ENCODE peak calls at places on chromosomes 16 and 17, in seven cellular contexts. P is breast epithelium, W is GM19239, Z is T47D, Q is occipital lobe, N is HCEC 1CT, T is mesothelial cell of epicardium. S is an unnamed sample.

GRCh38 chr17:56908061-56908542 is 5.7 kb downstream of the TRIM25 start:
- DNase-seq in P (no peak), W (peak; percentile 49), Z (no peak), Q (no peak), N (no peak), T (no peak), S (no peak)

GRCh38 chr17:46020023-46020735 is 21.1 kb downstream of the STH start:
- DNase-seq in P (peak; percentile 15), W (peak; percentile 63), Z (no peak), Q (no peak), N (no peak), T (no peak), S (no peak)

GRCh38 chr16:67565470-67566100 is 3.3 kb downstream of the CTCF start:
- DNase-seq in P (no peak), W (no peak), Z (no peak), Q (no peak), N (no peak), T (no peak), S (no peak)

GRCh38 chr16:12087901-12088364 is 111.4 kb downstream of the SNX29 start:
- DNase-seq in P (peak; percentile 44), W (no peak), Z (peak; percentile 33), Q (peak; percentile 32), N (no peak), T (no peak), S (no peak)

GRCh38 chr17:70329751-70330150 is 160.4 kb downstream of the KCNJ2 start:
- DNase-seq in P (no peak), W (no peak), Z (no peak), Q (no peak), N (no peak), T (no peak), S (no peak)

GRCh38 chr16:58461056-58461455 is 38.9 kb upstream of the NDRG4 start:
- DNase-seq in P (no peak), W (no peak), Z (no peak), Q (no peak), N (peak; percentile 42), T (no peak), S (no peak)

GRCh38 chr16:20910781-20911321 is 10.3 kb downstream of the LYRM1 start:
- DNase-seq in P (no peak), W (no peak), Z (no peak), Q (no peak), N (peak; percentile 94), T (no peak), S (peak; percentile 90)

GRCh38 chr17:76716146-76716833 is 5.5 kb upstream of the MXRA7 start:
- DNase-seq in P (no peak), W (no peak), Z (no peak), Q (no peak), N (peak; percentile 99), T (no peak), S (peak; percentile 100)

GRCh38 chr17:13120864-13121263 is 103.0 kb upstream of the ELAC2 start:
- DNase-seq in P (no peak), W (no peak), Z (no peak), Q (no peak), N (no peak), T (no peak), S (no peak)

S was measured in fibroblast of the aortic adventitia.